ENCODE peak calls at places on chromosome 18, in nine cellular contexts. O, U, E, N, G, K, X, B and J are unnamed samples.

GRCh38 chr18:58813090-58813489 is 51.6 kb upstream of the ZNF532 start:
- DNase-seq in E (no peak), G (no peak), X (no peak), U (no peak), O (no peak), K (no peak), B (no peak), N (no peak), J (no peak)

GRCh38 chr18:9987355-9987754 is 73.5 kb downstream of the VAPA start:
- DNase-seq in E (no peak), O (no peak), U (no peak), X (no peak), K (no peak), G (no peak), B (no peak), N (no peak), J (peak; percentile 70)

GRCh38 chr18:55547705-55548056 is 40.3 kb downstream of the TCF4 start:
- DNase-seq in B (no peak), G (no peak), X (no peak), O (no peak), N (no peak), K (no peak), U (no peak), E (no peak), J (no peak)

GRCh38 chr18:68221116-68221724 is 493.7 kb downstream of the TMX3 start:
- DNase-seq in G (no peak), K (no peak), E (no peak), N (no peak), U (no peak), B (no peak), O (no peak), X (no peak), J (no peak)

GRCh38 chr18:70459731-70460130 is 170.9 kb downstream of the SOCS6 start:
- DNase-seq in K (no peak), X (no peak), G (no peak), N (no peak), O (no peak), E (no peak), U (no peak), B (no peak), J (no peak)

GRCh38 chr18:28559511-28559910 is 382.6 kb upstream of the CDH2 start:
- DNase-seq in G (no peak), E (no peak), X (no peak), K (no peak), U (no peak), B (no peak), N (no peak), O (no peak), J (no peak)

GRCh38 chr18:13003466-13003896 is 12.3 kb downstream of the CEP192 start:
- DNase-seq in N (peak; percentile 49), B (no peak), E (peak; percentile 24), U (no peak), X (peak; percentile 82), G (peak; percentile 27), O (no peak), K (peak; percentile 5), J (no peak)

GRCh38 chr18:70380915-70381896 is 92.4 kb downstream of the SOCS6 start:
- DNase-seq in O (peak; percentile 57), K (peak; percentile 78), N (no peak), E (peak; percentile 42), U (no peak), X (no peak), G (peak; percentile 88), B (no peak), J (no peak)

GRCh38 chr18:48555465-48555995 is 16.7 kb downstream of the CTIF start:
- DNase-seq in U (no peak), G (no peak), E (no peak), N (no peak), O (no peak), B (no peak), K (no peak), X (no peak), J (no peak)

GRCh38 chr18:7946724-7947377 is 379.7 kb downstream of the PTPRM start:
- DNase-seq in O (no peak), B (no peak), K (peak; percentile 48), X (peak; percentile 90), E (no peak), N (peak; percentile 94), G (no peak), U (no peak), J (no peak)

GRCh38 chr18:27413495-27414401 is 228.6 kb upstream of the CHST9 start:
- DNase-seq in O (no peak), X (peak; percentile 43), K (no peak), U (no peak), E (no peak), N (peak; percentile 9), G (no peak), B (peak; percentile 25), J (peak; percentile 66)

GRCh38 chr18:56351911-56352502 is 286.4 kb downstream of the TXNL1 start:
- DNase-seq in O (no peak), G (no peak), B (no peak), X (no peak), N (no peak), E (no peak), U (no peak), K (no peak), J (no peak)

GRCh38 chr18:25351280-25351772 is 640 bp downstream of the ZNF521 start:
- DNase-seq in X (no peak), E (no peak), U (no peak), O (no peak), N (peak; percentile 31), K (no peak), B (no peak), G (no peak), J (no peak)

GRCh38 chr18:49638891-49639557 is 77.2 kb downstream of the LIPG start:
- DNase-seq in U (no peak), K (no peak), E (no peak), G (no peak), N (peak; percentile 97), B (no peak), X (no peak), O (no peak), J (no peak)

GRCh38 chr18:8987250-8987649 is 115.2 kb upstream of the NDUFV2 start:
- DNase-seq in N (no peak), O (no peak), K (no peak), X (peak; percentile 59), U (no peak), E (no peak), B (no peak), G (no peak), J (no peak)

GRCh38 chr18:62828852-62829251 is 113.5 kb downstream of the PHLPP1 start:
- DNase-seq in X (peak; percentile 16), K (no peak), E (no peak), G (no peak), N (no peak), B (no peak), U (no peak), O (no peak), J (no peak)

GRCh38 chr18:45505497-45506206 is 109.6 kb upstream of the SLC14A2 start:
- DNase-seq in N (no peak), E (no peak), B (no peak), K (no peak), O (no peak), X (no peak), G (no peak), U (no peak), J (no peak)

GRCh38 chr18:67199993-67200617 is 316.4 kb downstream of the DSEL start:
- DNase-seq in G (peak; percentile 47), E (no peak), U (no peak), O (no peak), K (peak; percentile 61), X (peak; percentile 84), N (peak; percentile 87), B (no peak), J (no peak)

GRCh38 chr18:13548944-13549878 is 177.1 kb downstream of the FAM210A start:
- DNase-seq in U (no peak), K (no peak), N (no peak), O (no peak), E (no peak), B (no peak), X (no peak), G (no peak), J (peak; percentile 54)

GRCh38 chr18:45415614-45416013 is 199.7 kb upstream of the SLC14A2 start:
- DNase-seq in B (no peak), U (no peak), O (no peak), N (no peak), X (no peak), G (no peak), K (no peak), E (no peak), J (no peak)

GRCh38 chr18:79578396-79579260 is 101.0 kb upstream of the CTDP1 start:
- DNase-seq in O (no peak), U (no peak), G (no peak), B (no peak), X (no peak), E (no peak), N (no peak), K (no peak), J (no peak)

GRCh38 chr18:43525149-43525548 is 247.9 kb upstream of the SYT4 start:
- DNase-seq in B (no peak), N (peak; percentile 46), K (no peak), U (no peak), X (no peak), G (no peak), O (no peak), E (no peak), J (no peak)

GRCh38 chr18:56391933-56392590 is 246.3 kb downstream of the TXNL1 start:
- DNase-seq in K (no peak), N (no peak), X (no peak), O (no peak), G (no peak), B (no peak), E (no peak), U (no peak), J (no peak)

GRCh38 chr18:12057419-12058039 is 36.1 kb upstream of the ANKRD62 start:
- DNase-seq in N (no peak), O (no peak), E (no peak), X (no peak), K (no peak), G (no peak), U (no peak), B (no peak), J (no peak)

GRCh38 chr18:72201032-72201431 is 343.1 kb downstream of the CBLN2 start:
- DNase-seq in B (no peak), U (no peak), G (no peak), K (no peak), O (no peak), E (no peak), X (no peak), N (no peak), J (no peak)

GRCh38 chr18:44826418-44827259 is 146.0 kb downstream of the SETBP1 start:
- DNase-seq in E (no peak), U (no peak), N (peak; percentile 75), G (peak; percentile 55), B (peak; percentile 41), X (peak; percentile 93), K (no peak), O (no peak), J (peak; percentile 85)

GRCh38 chr18:79956276-79956675 is 4.8 kb upstream of the SLC66A2 start:
- DNase-seq in B (no peak), E (no peak), X (no peak), G (no peak), N (no peak), U (no peak), O (no peak), K (no peak), J (no peak)

GRCh38 chr18:60746491-60746890 is 373.9 kb upstream of the MC4R start:
- DNase-seq in O (no peak), N (no peak), U (no peak), B (no peak), E (no peak), G (no peak), K (no peak), X (no peak), J (no peak)

GRCh38 chr18:2893676-2894075 is 46.9 kb downstream of the EMILIN2 start:
- DNase-seq in X (no peak), G (no peak), O (no peak), B (no peak), U (no peak), E (no peak), K (no peak), N (no peak), J (peak; percentile 44)

GRCh38 chr18:74242451-74243096 is 49.2 kb downstream of the CYB5A start:
- DNase-seq in B (no peak), G (no peak), O (no peak), E (no peak), U (no peak), N (no peak), K (no peak), X (peak; percentile 29), J (peak; percentile 59)

GRCh38 chr18:48827321-48828200 is 123.2 kb downstream of the SMAD7 start:
- DNase-seq in U (no peak), O (no peak), E (no peak), X (peak; percentile 56), B (no peak), K (no peak), G (no peak), N (peak; percentile 23), J (peak; percentile 58)